ENCODE peak calls at places on chromosomes 5 and 9, in five cellular contexts. P, L, Z, A and Q are unnamed samples.

GRCh38 chr5:55037046-55037771 is 13.2 kb downstream of the GZMK start:
- DNase-seq in P (peak; percentile 11), L (no peak), Z (peak; percentile 29), A (no peak), Q (no peak)

GRCh38 chr5:136028782-136029742 is at the start of gene TGFBI:
- DNase-seq in P (no peak), L (peak; percentile 88), Z (no peak), A (no peak), Q (no peak)

GRCh38 chr9:38008168-38009034 is 60.6 kb downstream of the SHB start:
- DNase-seq in P (peak; percentile 91), L (peak; percentile 92), Z (no peak), A (no peak), Q (no peak)

GRCh38 chr5:67816456-67816855 is 399.1 kb upstream of the PIK3R1 start:
- DNase-seq in P (no peak), L (peak; percentile 18), Z (no peak), A (no peak), Q (no peak)

GRCh38 chr9:650362-650761 is 191.1 kb upstream of the DMRT1 start:
- DNase-seq in P (no peak), L (peak; percentile 24), Z (no peak), A (no peak), Q (no peak)

GRCh38 chr9:113538646-113539430 is 75.3 kb downstream of the RGS3 start:
- DNase-seq in P (no peak), L (no peak), Z (no peak), A (no peak), Q (no peak)

GRCh38 chr9:110997847-110998246 is 40.4 kb downstream of the LPAR1 start:
- DNase-seq in P (no peak), L (peak; percentile 40), Z (no peak), A (no peak), Q (no peak)

GRCh38 chr9:127970401-127971313 is 10.1 kb downstream of the EEIG1 start:
- DNase-seq in P (no peak), L (no peak), Z (peak; percentile 57), A (no peak), Q (peak; percentile 73)

GRCh38 chr5:17056056-17056690 is 120.1 kb upstream of the MYO10 start:
- DNase-seq in P (no peak), L (peak; percentile 11), Z (no peak), A (no peak), Q (no peak)

GRCh38 chr5:179771496-179771895 is 22.3 kb upstream of the LTC4S start:
- DNase-seq in P (no peak), L (no peak), Z (no peak), A (no peak), Q (no peak)

GRCh38 chr9:133460405-133461175 is 812 bp downstream of the CACFD1 start:
- DNase-seq in P (peak; percentile 60), L (no peak), Z (peak; percentile 25), A (peak; percentile 44), Q (peak; percentile 59)

GRCh38 chr5:158606228-158606627 is 493.5 kb downstream of the EBF1 start:
- DNase-seq in P (no peak), L (no peak), Z (no peak), A (no peak), Q (no peak)

GRCh38 chr9:137882506-137882821 is 4.9 kb downstream of the CACNA1B start:
- DNase-seq in P (no peak), L (no peak), Z (no peak), A (no peak), Q (no peak)